ENCODE peak calls at places on chromosome 10, in eight cellular contexts. N is GM06990, V is right lobe of liver, R is OCI-LY7, M is neuronal stem cell, U is kidney epithelial cell, H is uterus, Z is H7. Y is an unnamed sample. For H3K36me3, the result is how much of the 10 kb centered on the place peaks cover.

GRCh38 chr10:1199897-1200721 is 143.9 kb downstream of the WDR37 start:
- DNase-seq in V (peak), M (no peak), R (no peak), Z (no peak), N (no peak), U (no peak), H (no peak), Y (no peak)

GRCh38 chr10:80278480-80278879 is 11.0 kb downstream of the MAT1A start:
- DNase-seq in V (no peak), U (no peak), M (no peak), Z (no peak), R (no peak), H (no peak), N (no peak), Y (no peak)

GRCh38 chr10:78302739-78302988 is 269.0 kb downstream of the RPS24 start:
- DNase-seq in H (no peak), V (no peak), Z (no peak), M (no peak), N (no peak), U (no peak), R (no peak), Y (no peak)

GRCh38 chr10:69385454-69386350 is 31.0 kb downstream of the TACR2 start:
- DNase-seq in N (no peak), Z (no peak), R (no peak), M (no peak), H (no peak), V (no peak), U (no peak), Y (no peak)

GRCh38 chr10:43437141-43437860 is 390 bp downstream of the ZNF487 start:
- DNase-seq in M (peak), V (no peak), R (no peak), U (no peak), Z (no peak), H (no peak), N (no peak), Y (peak)

GRCh38 chr10:29736325-29737208 is 101.8 kb upstream of the SVIL start:
- DNase-seq in R (no peak), N (no peak), V (peak), H (peak), Z (peak), M (peak), U (no peak), Y (peak)

GRCh38 chr10:132363921-132364593 is 32.1 kb downstream of the LRRC27 start:
- DNase-seq in M (peak), H (peak), V (no peak), N (no peak), R (no peak), U (no peak), Z (peak), Y (no peak)

GRCh38 chr10:13993169-13993568 is 337.6 kb downstream of the FRMD4A start:
- DNase-seq in N (no peak), H (peak), M (no peak), U (no peak), Z (no peak), R (no peak), V (no peak), Y (no peak)

GRCh38 chr10:29163746-29164145 is 125.1 kb upstream of the LYZL1 start:
- DNase-seq in R (no peak), N (no peak), M (no peak), U (peak), H (no peak), Z (no peak), V (no peak), Y (peak)

GRCh38 chr10:118710487-118710886 is 44.3 kb downstream of the CACUL1 start:
- DNase-seq in R (no peak), N (no peak), H (no peak), U (no peak), Z (no peak), M (no peak), V (no peak), Y (peak)

GRCh38 chr10:111207525-111207924 is 130.7 kb downstream of the ADRA2A start:
- DNase-seq in N (no peak), V (no peak), Z (peak), U (no peak), H (no peak), R (peak), M (no peak), Y (peak)

GRCh38 chr10:12194752-12195271 is 879 bp downstream of the NUDT5 start:
- DNase-seq in Z (peak), U (no peak), H (peak), M (no peak), R (peak), V (peak), N (peak), Y (peak)

GRCh38 chr10:6382081-6382480 is 179.3 kb downstream of the PFKFB3 start:
- DNase-seq in H (no peak), M (no peak), R (peak), Z (no peak), V (no peak), U (no peak), N (no peak), Y (no peak)

GRCh38 chr10:7378602-7379403 is 32.0 kb downstream of the SFMBT2 start:
- DNase-seq in N (peak), M (no peak), Z (no peak), U (no peak), R (no peak), H (no peak), V (no peak), Y (no peak)

GRCh38 chr10:31759124-31759798 is 169.4 kb downstream of the ARHGAP12 start:
- DNase-seq in Z (peak), H (peak), R (no peak), U (no peak), N (peak), V (peak), M (peak), Y (peak)

DNA sequence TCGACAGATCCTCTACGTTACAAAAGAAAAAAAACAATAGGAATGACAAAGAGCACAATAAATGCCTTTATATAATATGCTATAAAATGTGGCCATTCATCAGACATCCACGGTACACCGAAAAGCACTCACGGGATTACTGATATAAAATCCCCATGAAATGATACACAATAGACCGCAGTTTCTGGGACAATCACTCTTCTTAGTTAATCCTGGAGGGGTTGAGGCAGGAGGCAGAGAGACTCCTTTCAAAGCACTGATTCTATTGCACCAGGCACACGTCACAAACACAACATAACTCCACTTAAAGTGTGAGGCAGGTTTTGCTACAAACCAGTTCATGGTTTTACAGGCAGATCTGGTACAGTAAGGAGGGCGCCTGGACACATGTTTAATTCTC is 113.8 kb downstream of the FGFR2 start:
- DNase-seq in V (no peak), H (no peak), R (no peak), U (no peak), M (no peak), N (no peak), Z (no peak), Y (no peak)
- H3K36me3 ChIP-seq in V (under half), H (under half), R (under half), U (under half), M (under half), N (under half), Z (under half), Y (under half)

GRCh38 chr10:68346774-68347173 is 14.0 kb upstream of the PBLD start:
- DNase-seq in N (no peak), Z (no peak), U (no peak), M (no peak), H (no peak), R (no peak), V (no peak), Y (no peak)
- H3K36me3 ChIP-seq in N (under half), Z (under half), U (under half), M (half or more), H (under half), R (half or more), V (under half), Y (under half)

DNA sequence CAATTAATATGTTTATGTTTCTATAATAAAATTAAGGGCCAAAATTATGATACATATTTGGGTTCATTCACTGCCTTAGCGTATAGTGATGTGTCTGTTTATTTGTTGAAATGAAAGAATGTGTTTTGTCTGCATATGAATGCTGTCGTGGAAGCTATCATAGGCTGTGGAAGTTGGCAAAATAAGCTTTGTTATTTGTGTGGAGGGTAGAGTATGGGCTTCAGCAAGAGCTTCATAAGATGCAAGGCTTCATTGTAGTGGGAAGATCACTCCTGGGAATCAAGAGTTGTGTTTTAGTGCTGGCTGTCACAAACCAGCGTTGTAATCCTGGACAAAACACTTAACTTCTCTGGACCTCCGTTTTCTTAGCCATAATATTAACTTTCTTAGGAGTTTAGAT is 2.5 kb downstream of the SLK start:
- DNase-seq in Z (peak), M (no peak), U (no peak), N (no peak), H (no peak), R (no peak), V (no peak), Y (no peak)
- H3K36me3 ChIP-seq in Z (under half), M (under half), U (under half), N (under half), H (under half), R (under half), V (under half), Y (under half)

GRCh38 chr10:119827430-119827829 is 45.2 kb downstream of the MCMBP start:
- DNase-seq in V (no peak), R (no peak), U (no peak), M (no peak), Z (no peak), H (no peak), N (no peak), Y (no peak)

GRCh38 chr10:119834188-119834587 is 38.5 kb downstream of the MCMBP start:
- DNase-seq in U (no peak), H (no peak), Z (no peak), V (no peak), N (peak), M (no peak), R (no peak), Y (no peak)

GRCh38 chr10:119832956-119833355 is 39.7 kb downstream of the MCMBP start:
- DNase-seq in Z (no peak), H (no peak), N (no peak), V (no peak), M (no peak), U (no peak), R (no peak), Y (no peak)

GRCh38 chr10:119829429-119829828 is 43.2 kb downstream of the MCMBP start:
- DNase-seq in N (no peak), V (no peak), M (no peak), R (no peak), U (no peak), H (no peak), Z (no peak), Y (no peak)

GRCh38 chr10:119831656-119832055 is 41.0 kb downstream of the MCMBP start:
- DNase-seq in H (no peak), N (no peak), Z (no peak), V (no peak), U (no peak), M (no peak), R (no peak), Y (no peak)
- H3K36me3 ChIP-seq in H (under half), N (under half), Z (under half), V (under half), U (under half), M (half or more), R (half or more), Y (under half)